ENCODE peak calls at places on chromosomes 4 and X, in seven cellular contexts. Q is cardiac muscle cell, O is colonic mucosa, L is OCI-LY7, X is breast epithelium, H is left ventricle myocardium inferior, B is mammary epithelial cell. T is an unnamed sample. For H3K36me3, the result is how much of the 10 kb centered on the place peaks cover.

GRCh38 chrX:40402771-40403533 is 177.8 kb upstream of the ATP6AP2 start:
- DNase-seq in Q (no peak), O (peak), L (no peak), X (no peak), H (no peak), B (peak), T (no peak)

GRCh38 chr4:46933686-46934085 is 24.6 kb upstream of the COX7B2 start:
- DNase-seq in Q (no peak), O (no peak), L (no peak), X (no peak), H (no peak), B (peak), T (no peak)

GRCh38 chr4:141797966-141798365 is 161.6 kb downstream of the IL15 start:
- DNase-seq in Q (no peak), O (no peak), L (no peak), X (no peak), H (no peak), B (no peak), T (no peak)

GRCh38 chr4:166091914-166092510 is 219.0 kb downstream of the TLL1 start:
- DNase-seq in Q (peak), O (no peak), L (peak), X (no peak), H (no peak), B (peak), T (peak)

GRCh38 chrX:13697440-13697839 is 8.5 kb downstream of the RAB9A start:
- DNase-seq in Q (no peak), O (no peak), L (peak), X (no peak), H (no peak), B (no peak), T (no peak)

GRCh38 chrX:66043584-66043983 is 3.7 kb upstream of the VSIG4 start:
- DNase-seq in Q (no peak), O (no peak), L (no peak), X (no peak), H (no peak), B (no peak), T (no peak)

GRCh38 chrX:20254712-20255299 is 11.9 kb downstream of the RPS6KA3 start:
- DNase-seq in Q (no peak), O (no peak), L (no peak), X (no peak), H (no peak), B (no peak), T (no peak)

GRCh38 chr4:76278583-76278982 is 27.1 kb downstream of the FAM47E start:
- DNase-seq in Q (no peak), O (no peak), L (no peak), X (no peak), H (no peak), B (no peak), T (no peak)

GRCh38 chr4:133148690-133149363 is at the start of gene PCDH10:
- DNase-seq in Q (peak), O (peak), L (no peak), X (peak), H (peak), B (peak), T (no peak)

GRCh38 chr4:73422458-73422752 is 13.6 kb upstream of the AFP start:
- DNase-seq in Q (no peak), O (no peak), L (no peak), X (no peak), H (no peak), B (no peak), T (no peak)

GRCh38 chr4:182897601-182898478 is 19.3 kb downstream of the DCTD start:
- DNase-seq in Q (no peak), O (no peak), L (no peak), X (no peak), H (no peak), B (no peak), T (no peak)

GRCh38 chr4:4327652-4328121 is 37.6 kb downstream of the ZBTB49 start:
- DNase-seq in Q (peak), O (no peak), L (no peak), X (peak), H (peak), B (no peak), T (no peak)

GRCh38 chr4:85955614-85956295 is 404.1 kb downstream of the MAPK10 start:
- DNase-seq in Q (no peak), O (no peak), L (no peak), X (no peak), H (no peak), B (peak), T (no peak)

GRCh38 chr4:102318526-102318925 is 26.8 kb downstream of the SLC39A8 start:
- DNase-seq in Q (no peak), O (peak), L (no peak), X (no peak), H (no peak), B (no peak), T (no peak)

GRCh38 chr4:76634239-76634638 is 199.2 kb downstream of the SHROOM3 start:
- DNase-seq in Q (no peak), O (no peak), L (no peak), X (no peak), H (no peak), B (peak), T (no peak)

GRCh38 chr4:30757357-30757756 is 37.2 kb downstream of the PCDH7 start:
- DNase-seq in Q (no peak), O (no peak), L (no peak), X (no peak), H (no peak), B (peak), T (no peak)

GRCh38 chr4:3416270-3416669 is 25.5 kb upstream of the HGFAC start:
- DNase-seq in Q (no peak), O (no peak), L (no peak), X (no peak), H (no peak), B (no peak), T (no peak)

GRCh38 chrX:2710041-2710471 is 19.0 kb downstream of the CD99 start:
- DNase-seq in Q (no peak), O (no peak), L (no peak), X (no peak), H (no peak), B (peak), T (peak)

GRCh38 chr4:76449362-76449767 is 14.3 kb downstream of the SHROOM3 start:
- DNase-seq in Q (no peak), O (no peak), L (no peak), X (no peak), H (no peak), B (no peak), T (no peak)

GRCh38 chr4:121122661-121123060 is 41.5 kb downstream of the TNIP3 start:
- DNase-seq in Q (no peak), O (no peak), L (no peak), X (no peak), H (no peak), B (no peak), T (no peak)

GRCh38 chr4:82833696-82834313 is 35.2 kb upstream of the SCD5 start:
- DNase-seq in Q (no peak), O (peak), L (no peak), X (no peak), H (no peak), B (peak), T (no peak)

GRCh38 chr4:152255437-152255836 is 280.5 kb downstream of the FBXW7 start:
- DNase-seq in Q (peak), O (no peak), L (no peak), X (no peak), H (no peak), B (no peak), T (peak)

GRCh38 chr4:40337081-40337480 is 1.9 kb downstream of the CHRNA9 start:
- DNase-seq in Q (no peak), O (no peak), L (no peak), X (no peak), H (no peak), B (no peak), T (no peak)

GRCh38 chr4:75325316-75325715 is 188.9 kb downstream of the RCHY1 start:
- DNase-seq in Q (no peak), O (no peak), L (no peak), X (no peak), H (no peak), B (no peak), T (no peak)

GRCh38 chr4:2330119-2331042 is 68.5 kb upstream of the MXD4 start:
- DNase-seq in Q (no peak), O (no peak), L (no peak), X (no peak), H (no peak), B (peak), T (no peak)

GRCh38 chrX:132292753-132293152 is 73.5 kb upstream of the RAP2C start:
- DNase-seq in Q (peak), O (peak), L (peak), X (no peak), H (no peak), B (peak), T (peak)

GRCh38 chr4:107825072-107825789 is 499 bp downstream of the SGMS2 start:
- DNase-seq in Q (peak), O (peak), L (no peak), X (peak), H (no peak), B (peak), T (no peak)

GRCh38 chrX:132208422-132208821 is 10.8 kb downstream of the RAP2C start:
- DNase-seq in Q (no peak), O (no peak), L (no peak), X (no peak), H (no peak), B (no peak), T (no peak)

GRCh38 chr4:175776217-175776616 is 35.8 kb downstream of the GPM6A start:
- DNase-seq in Q (no peak), O (no peak), L (no peak), X (no peak), H (no peak), B (no peak), T (no peak)

GRCh38 chr4:173530326-173531062 is 465 bp upstream of the HAND2 start:
- DNase-seq in Q (peak), O (no peak), L (no peak), X (no peak), H (no peak), B (no peak), T (no peak)

GRCh38 chr4:173527103-173527876 is 2.7 kb downstream of the HAND2 start:
- DNase-seq in Q (peak), O (no peak), L (no peak), X (no peak), H (no peak), B (no peak), T (no peak)

GRCh38 chr4:173528378-173529321 is 1.4 kb downstream of the HAND2 start:
- DNase-seq in Q (peak), O (no peak), L (no peak), X (no peak), H (peak), B (no peak), T (no peak)

GRCh38 chr4:173531085-173531965 is 1.3 kb upstream of the HAND2 start:
- DNase-seq in Q (peak), O (no peak), L (no peak), X (no peak), H (peak), B (no peak), T (no peak)

GRCh38 chr4:173529505-173530325 is at the start of gene HAND2:
- DNase-seq in Q (peak), O (peak), L (no peak), X (no peak), H (peak), B (no peak), T (no peak)
- H3K4me3 ChIP-seq in Q (peak), O (peak), L (no peak), X (peak), H (peak), B (peak), T (no peak)

DNA sequence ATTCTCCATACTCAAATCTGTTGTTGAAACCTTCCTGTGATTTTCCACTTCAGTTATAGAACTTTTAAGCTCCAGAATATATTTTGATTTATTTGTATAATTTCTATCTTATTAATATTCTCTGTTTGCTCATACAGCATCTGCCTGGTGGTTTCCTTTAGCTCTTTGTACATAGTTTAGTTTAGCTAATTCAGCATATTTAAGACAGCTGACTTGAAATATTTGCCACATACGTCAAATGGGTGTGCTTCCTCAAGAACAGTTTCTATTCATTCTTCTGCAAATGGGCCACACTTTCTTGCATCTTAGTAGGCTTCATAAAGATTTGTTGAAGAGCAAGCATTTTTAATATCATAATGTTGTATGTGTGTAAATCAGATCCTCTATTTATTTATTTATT is 101.8 kb downstream of the MAGEC1 start:
- DNase-seq in Q (no peak), O (no peak), L (no peak), X (no peak), H (no peak), B (no peak), T (no peak)
- H3K27ac ChIP-seq in Q (no peak), O (no peak), L (no peak), X (no peak), H (no peak), B (no peak), T (no peak)

GRCh38 chrX:16585486-16586370 is 64.2 kb upstream of the S100G start:
- DNase-seq in Q (no peak), O (no peak), L (no peak), X (no peak), H (no peak), B (peak), T (no peak)

GRCh38 chrX:16589211-16589610 is 60.7 kb upstream of the S100G start:
- DNase-seq in Q (no peak), O (no peak), L (no peak), X (no peak), H (no peak), B (peak), T (no peak)

GRCh38 chrX:16589826-16590225 is 60.1 kb upstream of the S100G start:
- DNase-seq in Q (no peak), O (no peak), L (no peak), X (no peak), H (no peak), B (peak), T (no peak)

GRCh38 chrX:16587776-16588175 is 62.2 kb upstream of the S100G start:
- DNase-seq in Q (no peak), O (no peak), L (no peak), X (no peak), H (no peak), B (peak), T (no peak)

DNA sequence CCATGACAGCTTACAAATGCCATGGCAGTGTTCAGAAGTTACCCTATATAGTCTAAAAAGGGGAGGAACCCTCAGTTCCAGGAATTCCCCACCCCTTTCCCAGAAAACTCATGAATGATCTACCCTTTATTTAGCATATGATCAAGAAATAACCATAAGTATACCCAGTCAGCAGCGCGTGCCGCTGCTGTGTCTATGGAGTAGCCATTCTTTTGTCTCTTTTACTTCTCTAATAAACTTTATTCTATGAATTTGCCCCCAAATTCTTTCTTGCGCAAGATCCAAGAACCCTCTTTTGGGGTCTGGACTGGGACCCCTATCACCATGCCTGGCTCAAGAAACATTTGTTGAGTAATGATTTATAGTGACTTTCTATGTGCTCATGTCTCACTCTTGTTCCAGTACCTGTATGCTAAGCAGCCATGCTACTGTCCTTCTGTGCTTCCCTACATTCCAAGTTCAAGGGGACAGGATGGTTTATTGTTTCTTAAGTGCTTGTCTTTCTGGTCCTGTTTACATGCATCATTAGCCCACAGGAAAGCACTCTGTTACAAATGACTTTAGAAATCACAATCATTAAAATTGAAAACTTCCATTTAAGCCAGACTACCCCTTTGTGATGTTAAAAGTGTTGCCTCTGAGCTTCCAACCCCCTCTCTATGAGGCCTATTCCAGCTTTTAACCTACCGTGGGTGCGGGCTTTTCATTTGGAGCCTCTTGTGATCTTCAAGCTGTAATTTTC is 63.4 kb upstream of the S100G start:
- DNase-seq in Q (no peak), O (no peak), L (no peak), X (no peak), H (no peak), B (no peak), T (no peak)
- H3K36me3 ChIP-seq in Q (under half), O (under half), L (under half), X (under half), H (under half), B (under half), T (under half)

DNA sequence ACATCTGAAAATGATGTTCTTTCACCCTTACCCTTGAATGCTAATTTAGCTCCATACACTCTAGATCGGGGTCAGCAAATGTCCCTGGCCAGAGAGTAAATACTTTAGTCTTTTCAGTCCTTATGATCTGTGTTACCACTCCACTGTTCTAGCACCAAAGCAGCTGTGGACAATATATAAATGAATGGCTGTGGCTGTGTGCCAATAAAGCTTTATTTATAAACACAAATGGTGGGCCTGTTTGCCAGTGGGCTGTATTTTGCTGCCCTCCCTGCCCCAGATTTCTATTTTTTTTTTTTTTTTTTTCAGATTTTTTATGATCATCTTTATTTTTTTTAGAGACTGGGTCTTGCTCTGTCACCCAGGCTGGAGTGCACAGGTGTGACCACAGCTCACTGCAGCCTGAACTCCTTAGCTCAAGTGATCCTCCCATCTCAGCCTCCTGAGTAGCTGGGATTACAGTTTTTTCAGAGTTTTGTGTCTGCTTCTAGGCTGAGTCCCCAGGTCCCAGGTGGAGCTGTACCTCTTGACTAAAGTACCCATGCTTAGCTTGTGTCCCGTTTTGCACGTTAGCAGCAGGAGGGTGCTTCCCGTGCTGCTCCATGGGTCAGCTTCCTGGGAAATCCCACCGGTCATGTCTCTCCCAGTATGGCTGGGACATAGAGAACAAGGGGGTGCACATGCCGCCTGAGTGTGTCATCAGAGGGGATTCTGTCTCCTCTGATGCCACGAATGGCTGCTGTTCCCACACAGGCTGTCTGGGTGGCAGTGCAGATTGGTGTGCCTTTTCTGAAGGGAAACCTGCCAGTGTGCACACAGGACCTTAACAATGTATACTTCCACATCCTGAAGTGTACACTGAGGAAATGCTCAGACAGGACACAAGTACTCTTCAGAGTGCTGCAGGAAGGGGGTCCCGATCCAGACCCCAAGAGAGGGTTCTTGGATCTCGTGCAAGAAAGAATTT is 16.0 kb upstream of the GRPEL1 start:
- DNase-seq in Q (no peak), O (no peak), L (no peak), X (no peak), H (no peak), B (no peak), T (no peak)
- H3K4me3 ChIP-seq in Q (no peak), O (no peak), L (no peak), X (no peak), H (peak), B (no peak), T (no peak)

GRCh38 chr4:105666693-105667092 is 41.8 kb downstream of the INTS12 start:
- DNase-seq in Q (peak), O (no peak), L (peak), X (no peak), H (no peak), B (peak), T (no peak)
- H3K27ac ChIP-seq in Q (no peak), O (no peak), L (no peak), X (no peak), H (no peak), B (no peak), T (no peak)